ENCODE peak calls at places on chromosomes 2 and 18, in four cellular contexts. D is activated T-cell treated with anti-CD3 and anti-CD28 coated beads for 24 hours; G is CD4-positive, CD25-positive, alpha-beta regulatory T cell; Q is CD8-positive, alpha-beta T cell. E is an unnamed sample.

GRCh38 chr2:8138923-8139667 is 542.8 kb upstream of the ID2 start:
- DNase-seq in D (no peak), G (no peak), Q (no peak), E (peak; percentile 85)

GRCh38 chr2:109335586-109336266 is 206.7 kb downstream of the SH3RF3 start:
- DNase-seq in D (no peak), G (peak; percentile 68), Q (no peak), E (no peak)

GRCh38 chr2:200340527-200341224 is 34.2 kb downstream of the SPATS2L start:
- DNase-seq in D (no peak), G (no peak), Q (no peak), E (no peak)

GRCh38 chr2:33146112-33146511 is 199.4 kb downstream of the LTBP1 start:
- DNase-seq in D (no peak), G (no peak), Q (no peak), E (peak; percentile 70)

GRCh38 chr18:8812631-8813030 is 107.3 kb downstream of the MTCL1 start:
- DNase-seq in D (no peak), G (no peak), Q (no peak), E (peak; percentile 89)

GRCh38 chr18:74990563-74991081 is 218.3 kb downstream of the PTGR3 start:
- DNase-seq in D (no peak), G (peak; percentile 36), Q (no peak), E (no peak)

GRCh38 chr2:123695449-123695848 is 329.6 kb upstream of the CNTNAP5 start:
- DNase-seq in D (no peak), G (no peak), Q (no peak), E (no peak)

GRCh38 chr2:197255550-197255949 is 55.0 kb downstream of the ANKRD44 start:
- DNase-seq in D (peak; percentile 57), G (peak; percentile 74), Q (peak; percentile 72), E (peak; percentile 66)

GRCh38 chr18:183769-184168 is 25.4 kb downstream of the USP14 start:
- DNase-seq in D (no peak), G (no peak), Q (no peak), E (no peak)

GRCh38 chr2:228827056-228827455 is 444.0 kb downstream of the PID1 start:
- DNase-seq in D (no peak), G (no peak), Q (no peak), E (no peak)

E was measured in osteoblast.